ENCODE peak calls at places on chromosomes 4 and X, in four cellular contexts. One of them, this sample, is unnamed.

GRCh38 chr4:173370130-173370476 is 651 bp upstream of the SAP30 start:
- DNase-seq in CD8-positive, alpha-beta T cell: peak
- DNase-seq in psoas muscle: peak
- DNase-seq in epithelial cell of esophagus: no peak
- DNase-seq in this sample: peak

GRCh38 chrX:34768290-34768689 is 111.2 kb upstream of the TMEM47 start:
- DNase-seq in epithelial cell of esophagus: no peak
- DNase-seq in CD8-positive, alpha-beta T cell: no peak
- DNase-seq in psoas muscle: no peak
- DNase-seq in this sample: no peak

GRCh38 chr4:23202712-23203247 is 510.0 kb downstream of the GBA3 start:
- DNase-seq in CD8-positive, alpha-beta T cell: no peak
- DNase-seq in epithelial cell of esophagus: no peak
- DNase-seq in psoas muscle: no peak
- DNase-seq in this sample: no peak

GRCh38 chr4:19645589-19645988 is 606.1 kb upstream of the SLIT2 start:
- DNase-seq in psoas muscle: no peak
- DNase-seq in CD8-positive, alpha-beta T cell: no peak
- DNase-seq in epithelial cell of esophagus: no peak
- DNase-seq in this sample: no peak

GRCh38 chr4:3657917-3658913 is 108.0 kb upstream of the ADRA2C start:
- DNase-seq in epithelial cell of esophagus: no peak
- DNase-seq in psoas muscle: peak
- DNase-seq in CD8-positive, alpha-beta T cell: no peak
- DNase-seq in this sample: no peak

GRCh38 chrX:72201836-72202536 is 20.4 kb downstream of the PIN4 start:
- DNase-seq in epithelial cell of esophagus: peak
- DNase-seq in CD8-positive, alpha-beta T cell: no peak
- DNase-seq in psoas muscle: no peak
- DNase-seq in this sample: no peak

GRCh38 chrX:17361620-17362019 is 13.4 kb upstream of the NHS start:
- DNase-seq in psoas muscle: no peak
- DNase-seq in CD8-positive, alpha-beta T cell: no peak
- DNase-seq in epithelial cell of esophagus: no peak
- DNase-seq in this sample: peak

GRCh38 chr4:105352826-105353225 is 121.0 kb downstream of the PPA2 start:
- DNase-seq in epithelial cell of esophagus: no peak
- DNase-seq in psoas muscle: no peak
- DNase-seq in CD8-positive, alpha-beta T cell: no peak
- DNase-seq in this sample: no peak

GRCh38 chr4:46372878-46373277 is 17.1 kb downstream of the GABRA2 start:
- DNase-seq in epithelial cell of esophagus: no peak
- DNase-seq in CD8-positive, alpha-beta T cell: no peak
- DNase-seq in psoas muscle: no peak
- DNase-seq in this sample: no peak

GRCh38 chr4:81965911-81966310 is 407.9 kb downstream of the HNRNPD start:
- DNase-seq in psoas muscle: no peak
- DNase-seq in CD8-positive, alpha-beta T cell: no peak
- DNase-seq in epithelial cell of esophagus: no peak
- DNase-seq in this sample: no peak

GRCh38 chr4:159725571-159725970 is 622.7 kb downstream of the RAPGEF2 start:
- DNase-seq in CD8-positive, alpha-beta T cell: no peak
- DNase-seq in psoas muscle: no peak
- DNase-seq in epithelial cell of esophagus: peak
- DNase-seq in this sample: no peak

GRCh38 chrX:150421816-150422215 is 58.7 kb downstream of the MAMLD1 start:
- DNase-seq in epithelial cell of esophagus: no peak
- DNase-seq in psoas muscle: peak
- DNase-seq in CD8-positive, alpha-beta T cell: no peak
- DNase-seq in this sample: no peak

GRCh38 chr4:4327652-4328121 is 37.6 kb downstream of the ZBTB49 start:
- DNase-seq in CD8-positive, alpha-beta T cell: no peak
- DNase-seq in psoas muscle: no peak
- DNase-seq in epithelial cell of esophagus: peak
- DNase-seq in this sample: no peak

GRCh38 chr4:21991050-21991449 is 42.5 kb upstream of the KCNIP4 start:
- DNase-seq in epithelial cell of esophagus: no peak
- DNase-seq in CD8-positive, alpha-beta T cell: no peak
- DNase-seq in psoas muscle: no peak
- DNase-seq in this sample: no peak

GRCh38 chr4:139902328-139903217 is 237.0 kb downstream of the MGST2 start:
- DNase-seq in epithelial cell of esophagus: no peak
- DNase-seq in psoas muscle: no peak
- DNase-seq in CD8-positive, alpha-beta T cell: no peak
- DNase-seq in this sample: no peak

GRCh38 chrX:150219374-150220185 is 143.5 kb upstream of the MAMLD1 start:
- DNase-seq in CD8-positive, alpha-beta T cell: no peak
- DNase-seq in epithelial cell of esophagus: no peak
- DNase-seq in psoas muscle: no peak
- DNase-seq in this sample: no peak

GRCh38 chr4:1793496-1793840 is 375 bp downstream of the FGFR3 start:
- DNase-seq in psoas muscle: no peak
- DNase-seq in CD8-positive, alpha-beta T cell: peak
- DNase-seq in epithelial cell of esophagus: peak
- DNase-seq in this sample: peak

GRCh38 chr4:157127571-157127970 is 51.6 kb downstream of the GLRB start:
- DNase-seq in epithelial cell of esophagus: no peak
- DNase-seq in psoas muscle: no peak
- DNase-seq in CD8-positive, alpha-beta T cell: no peak
- DNase-seq in this sample: no peak

GRCh38 chr4:118265312-118266144 is 87.3 kb downstream of the PRSS12 start:
- DNase-seq in psoas muscle: peak
- DNase-seq in CD8-positive, alpha-beta T cell: no peak
- DNase-seq in epithelial cell of esophagus: peak
- DNase-seq in this sample: peak

GRCh38 chrX:149495573-149496071 is 9.5 kb downstream of the IDS start:
- DNase-seq in CD8-positive, alpha-beta T cell: no peak
- DNase-seq in epithelial cell of esophagus: peak
- DNase-seq in psoas muscle: no peak
- DNase-seq in this sample: no peak

GRCh38 chr4:8586671-8587468 is 5.7 kb upstream of the CPZ start:
- DNase-seq in epithelial cell of esophagus: no peak
- DNase-seq in CD8-positive, alpha-beta T cell: no peak
- DNase-seq in psoas muscle: peak
- DNase-seq in this sample: peak

GRCh38 chrX:102976290-102976689 is 39.2 kb downstream of the RAB40AL start:
- DNase-seq in psoas muscle: no peak
- DNase-seq in CD8-positive, alpha-beta T cell: no peak
- DNase-seq in epithelial cell of esophagus: peak
- DNase-seq in this sample: no peak

GRCh38 chr4:153143527-153144348 is 60.5 kb upstream of the TRIM2 start:
- DNase-seq in CD8-positive, alpha-beta T cell: no peak
- DNase-seq in epithelial cell of esophagus: no peak
- DNase-seq in psoas muscle: no peak
- DNase-seq in this sample: peak

GRCh38 chr4:33446953-33447352 is 2726.8 kb downstream of the PCDH7 start:
- DNase-seq in epithelial cell of esophagus: no peak
- DNase-seq in psoas muscle: no peak
- DNase-seq in CD8-positive, alpha-beta T cell: no peak
- DNase-seq in this sample: no peak

GRCh38 chr4:54277691-54278090 is 48.6 kb downstream of the PDGFRA start:
- DNase-seq in psoas muscle: no peak
- DNase-seq in epithelial cell of esophagus: peak
- DNase-seq in CD8-positive, alpha-beta T cell: no peak
- DNase-seq in this sample: no peak

GRCh38 chr4:65535128-65535527 is 135.2 kb downstream of the EPHA5 start:
- DNase-seq in epithelial cell of esophagus: no peak
- DNase-seq in psoas muscle: no peak
- DNase-seq in CD8-positive, alpha-beta T cell: no peak
- DNase-seq in this sample: no peak

GRCh38 chr4:40912455-40913055 is 162.8 kb downstream of the NSUN7 start:
- DNase-seq in CD8-positive, alpha-beta T cell: no peak
- DNase-seq in epithelial cell of esophagus: peak
- DNase-seq in psoas muscle: no peak
- DNase-seq in this sample: no peak

GRCh38 chr4:101252721-101253120 is 94.6 kb downstream of the PPP3CA start:
- DNase-seq in psoas muscle: no peak
- DNase-seq in CD8-positive, alpha-beta T cell: no peak
- DNase-seq in epithelial cell of esophagus: no peak
- DNase-seq in this sample: no peak

GRCh38 chr4:60938621-60939020 is 261.5 kb upstream of the ADGRL3 start:
- DNase-seq in psoas muscle: no peak
- DNase-seq in CD8-positive, alpha-beta T cell: no peak
- DNase-seq in epithelial cell of esophagus: peak
- DNase-seq in this sample: no peak

GRCh38 chrX:10414872-10415703 is 205.3 kb downstream of the MID1 start:
- DNase-seq in CD8-positive, alpha-beta T cell: no peak
- DNase-seq in epithelial cell of esophagus: no peak
- DNase-seq in psoas muscle: no peak
- DNase-seq in this sample: no peak

GRCh38 chrX:12770440-12770839 is 20.8 kb upstream of the PRPS2 start:
- DNase-seq in CD8-positive, alpha-beta T cell: no peak
- DNase-seq in psoas muscle: no peak
- DNase-seq in epithelial cell of esophagus: peak
- DNase-seq in this sample: no peak

GRCh38 chr4:9942921-9943600 is 78.2 kb downstream of the SLC2A9 start:
- DNase-seq in psoas muscle: no peak
- DNase-seq in CD8-positive, alpha-beta T cell: no peak
- DNase-seq in epithelial cell of esophagus: no peak
- DNase-seq in this sample: no peak

GRCh38 chr4:6221851-6222760 is 21.8 kb upstream of the JAKMIP1 start:
- DNase-seq in psoas muscle: no peak
- DNase-seq in epithelial cell of esophagus: peak
- DNase-seq in CD8-positive, alpha-beta T cell: no peak
- DNase-seq in this sample: peak

GRCh38 chr4:184868623-184869022 is 42.9 kb upstream of the ACSL1 start:
- DNase-seq in CD8-positive, alpha-beta T cell: no peak
- DNase-seq in psoas muscle: no peak
- DNase-seq in epithelial cell of esophagus: no peak
- DNase-seq in this sample: no peak

GRCh38 chrX:48852857-48853256 is 17.4 kb upstream of the PCSK1N start:
- DNase-seq in CD8-positive, alpha-beta T cell: no peak
- DNase-seq in psoas muscle: no peak
- DNase-seq in epithelial cell of esophagus: no peak
- DNase-seq in this sample: no peak

DNA sequence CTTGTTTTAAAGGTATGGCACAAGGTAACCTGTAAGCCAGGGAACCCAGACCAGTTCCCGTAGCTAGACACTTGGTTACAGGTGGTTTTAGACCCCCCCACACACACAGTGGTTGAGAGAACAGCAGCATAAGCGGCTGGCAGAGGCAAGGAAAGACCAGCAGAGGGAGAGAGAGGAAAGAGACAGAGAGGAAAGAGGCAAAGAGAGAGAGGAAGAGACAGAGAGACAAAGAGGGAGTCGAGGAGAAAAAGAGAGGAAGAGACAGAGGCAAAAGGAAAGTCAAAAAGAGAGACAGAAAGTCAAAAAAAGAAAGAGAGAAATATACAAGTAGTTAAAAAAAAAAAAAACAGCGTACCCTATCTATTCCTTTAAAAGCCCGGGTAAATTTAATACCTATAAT is 19.5 kb upstream of the PCSK1N start:
- DNase-seq in CD8-positive, alpha-beta T cell: no peak
- DNase-seq in psoas muscle: no peak
- DNase-seq in epithelial cell of esophagus: peak
- DNase-seq in this sample: no peak
- TF ChIP-seq CTCF in CD8-positive, alpha-beta T cell: no peak
- TF ChIP-seq CTCF in psoas muscle: no peak
- TF ChIP-seq CTCF in epithelial cell of esophagus: peak
- TF ChIP-seq CTCF in this sample: no peak

DNA sequence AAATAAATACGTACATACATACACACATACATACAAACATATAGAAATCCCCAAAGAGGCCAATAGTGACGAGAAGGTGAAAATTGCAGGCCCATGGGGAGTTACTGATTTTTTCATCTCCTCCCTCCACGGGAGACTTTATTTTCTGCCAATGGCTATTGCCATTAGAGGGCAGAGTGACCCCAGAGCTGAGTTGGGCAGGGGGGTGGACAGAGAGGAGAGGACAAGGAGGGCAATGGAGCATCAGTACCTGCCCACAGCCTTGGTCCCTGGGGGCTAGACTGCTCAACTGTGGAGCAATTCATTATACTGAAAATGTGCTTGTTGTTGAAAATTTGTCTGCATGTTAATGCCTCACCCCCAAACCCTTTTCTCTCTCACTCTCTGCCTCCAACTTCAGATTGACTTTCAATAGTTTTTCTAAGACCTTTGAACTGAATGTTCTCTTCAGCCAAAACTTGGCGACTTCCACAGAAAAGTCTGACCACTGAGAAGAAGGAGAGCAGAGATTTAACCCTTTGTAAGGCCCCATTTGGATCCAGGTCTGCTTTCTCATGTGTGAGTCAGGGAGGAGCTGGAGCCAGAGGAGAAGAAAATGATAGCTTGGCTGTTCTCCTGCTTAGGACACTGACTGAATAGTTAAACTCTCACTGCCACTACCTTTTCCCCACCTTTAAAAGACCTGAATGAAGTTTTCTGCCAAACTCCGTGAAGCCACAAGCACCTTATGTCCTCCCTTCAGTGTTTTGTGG is 180.7 kb downstream of the AR start:
- DNase-seq in epithelial cell of esophagus: no peak
- DNase-seq in psoas muscle: peak
- DNase-seq in CD8-positive, alpha-beta T cell: no peak
- DNase-seq in this sample: no peak
- TF ChIP-seq CTCF in epithelial cell of esophagus: no peak
- TF ChIP-seq CTCF in psoas muscle: peak
- TF ChIP-seq CTCF in CD8-positive, alpha-beta T cell: no peak
- TF ChIP-seq CTCF in this sample: no peak

DNA sequence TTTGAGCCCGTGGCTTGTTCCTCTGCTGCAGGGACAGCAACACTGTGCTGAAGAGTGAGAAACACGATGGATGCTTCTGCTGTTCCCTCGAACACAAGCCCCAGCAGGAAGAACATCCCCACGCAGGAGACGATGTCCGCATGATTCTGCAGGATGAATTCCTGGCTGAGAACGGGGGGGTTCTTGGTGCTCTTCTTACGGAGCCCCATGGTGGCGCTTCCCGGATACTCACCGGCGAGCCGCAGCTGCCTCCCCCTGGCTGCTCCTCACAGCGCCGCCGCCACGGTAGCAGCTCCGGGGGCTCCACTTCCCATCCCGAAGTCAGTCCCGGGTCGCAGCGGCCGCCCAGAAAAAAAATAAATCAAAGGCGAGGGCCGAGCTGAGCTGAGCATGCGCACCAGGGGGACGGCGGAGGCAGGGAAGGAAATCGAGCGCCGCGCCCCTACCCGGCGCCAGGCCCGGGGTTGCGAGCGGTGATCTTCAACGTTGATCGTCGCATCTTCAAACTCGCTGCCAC is at the start of gene TRAM1L1:
- DNase-seq in CD8-positive, alpha-beta T cell: no peak
- DNase-seq in epithelial cell of esophagus: peak
- DNase-seq in psoas muscle: peak
- DNase-seq in this sample: peak
- TF ChIP-seq CTCF in CD8-positive, alpha-beta T cell: no peak
- TF ChIP-seq CTCF in epithelial cell of esophagus: peak
- TF ChIP-seq CTCF in psoas muscle: no peak
- TF ChIP-seq CTCF in this sample: no peak

DNA sequence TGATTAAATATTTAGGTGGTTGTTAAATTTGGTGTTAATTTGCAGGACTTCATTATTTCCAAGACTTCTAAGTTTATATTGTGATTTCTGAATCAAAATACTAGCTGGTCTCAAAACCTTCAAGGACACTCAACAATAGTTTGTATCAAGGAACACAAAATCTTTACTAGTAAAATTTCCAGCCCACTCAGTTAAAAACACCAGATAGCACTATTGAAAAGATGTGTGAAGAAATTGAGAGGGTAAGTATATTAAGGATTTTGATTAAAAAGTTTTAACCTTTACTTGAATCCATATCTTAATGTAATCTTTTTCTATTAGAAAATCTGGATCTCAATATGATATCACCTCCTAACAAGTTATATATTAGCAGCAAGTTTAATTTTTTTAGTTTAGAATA is 89.3 kb upstream of the UGT8 start:
- DNase-seq in psoas muscle: no peak
- DNase-seq in epithelial cell of esophagus: no peak
- DNase-seq in CD8-positive, alpha-beta T cell: no peak
- DNase-seq in this sample: no peak
- TF ChIP-seq CTCF in psoas muscle: no peak
- TF ChIP-seq CTCF in epithelial cell of esophagus: no peak
- TF ChIP-seq CTCF in CD8-positive, alpha-beta T cell: no peak
- TF ChIP-seq CTCF in this sample: no peak

This sample was measured in mucosa of descending colon.